ENCODE peak calls at places on chromosomes 4 and X, in four cellular contexts. M, I, C and H are unnamed samples. For H4K20me1 and H3K4me1, the result is how much of the 10 kb centered on the place peaks cover.

GRCh38 chrX:30865612-30866011 is 23.4 kb downstream of the TAB3 start:
- DNase-seq in M (peak), I (no peak), C (no peak), H (no peak)

GRCh38 chr4:77990456-77990855 is 66.7 kb upstream of the FRAS1 start:
- DNase-seq in M (no peak), I (no peak), C (no peak), H (no peak)

GRCh38 chrX:105063743-105064142 is 156.8 kb downstream of the TEX13A start:
- DNase-seq in M (no peak), I (no peak), C (no peak), H (peak)

GRCh38 chrX:20361081-20361889 is 94.6 kb upstream of the RPS6KA3 start:
- DNase-seq in M (peak), I (no peak), C (no peak), H (no peak)

GRCh38 chr4:163681208-163681821 is 186.8 kb downstream of the TMA16 start:
- DNase-seq in M (peak), I (peak), C (no peak), H (peak)

GRCh38 chrX:48958635-48959094 is 1.3 kb upstream of the OTUD5 start:
- DNase-seq in M (peak), I (no peak), C (no peak), H (peak)

GRCh38 chrX:29617725-29618124 is 597.6 kb upstream of the MAGEB2 start:
- DNase-seq in M (no peak), I (no peak), C (no peak), H (no peak)

GRCh38 chrX:132908891-132909290 is 49.5 kb downstream of the HS6ST2 start:
- DNase-seq in M (no peak), I (no peak), C (no peak), H (no peak)

GRCh38 chrX:41317487-41318208 is 16.3 kb upstream of the DDX3X start:
- DNase-seq in M (no peak), I (no peak), C (no peak), H (no peak)

GRCh38 chrX:38880460-38880859 is 79.2 kb downstream of the MID1IP1 start:
- DNase-seq in M (peak), I (no peak), C (no peak), H (no peak)

GRCh38 chrX:2819345-2820130 is 9.2 kb upstream of the GYG2 start:
- DNase-seq in M (peak), I (peak), C (no peak), H (no peak)

GRCh38 chrX:129748265-129748664 is 9.5 kb downstream of the XPNPEP2 start:
- DNase-seq in M (no peak), I (no peak), C (no peak), H (no peak)

GRCh38 chr4:54971474-54971950 is 153.9 kb downstream of the KDR start:
- DNase-seq in M (peak), I (peak), C (no peak), H (peak)

GRCh38 chr4:54230479-54231418 is 1.7 kb downstream of the PDGFRA start:
- DNase-seq in M (no peak), I (no peak), C (no peak), H (peak)

GRCh38 chrX:107450823-107451509 is 1.5 kb downstream of the FRMPD3 start:
- DNase-seq in M (no peak), I (peak), C (no peak), H (peak)

GRCh38 chr4:185787926-185788679 is 23.9 kb downstream of the SORBS2 start:
- DNase-seq in M (no peak), I (no peak), C (no peak), H (no peak)
- TF ChIP-seq JUNB in M (no peak), I (no peak), C (peak), H (no peak)

GRCh38 chr4:40234519-40235039 is 37.7 kb downstream of the RHOH start:
- DNase-seq in M (no peak), I (no peak), C (no peak), H (no peak)

GRCh38 chr4:40228497-40229365 is 31.9 kb downstream of the RHOH start:
- DNase-seq in M (no peak), I (peak), C (peak), H (peak)

GRCh38 chr4:40233227-40233626 is 36.4 kb downstream of the RHOH start:
- DNase-seq in M (peak), I (no peak), C (no peak), H (no peak)

GRCh38 chr4:40232610-40233009 is 35.8 kb downstream of the RHOH start:
- DNase-seq in M (no peak), I (no peak), C (no peak), H (no peak)

GRCh38 chr4:40231464-40231863 is 34.6 kb downstream of the RHOH start:
- DNase-seq in M (no peak), I (no peak), C (no peak), H (no peak)
- H4K20me1 ChIP-seq in M (under half), I (under half), C (under half), H (under half)

GRCh38 chr4:76600447-76600846 is 165.4 kb downstream of the SHROOM3 start:
- DNase-seq in M (no peak), I (no peak), C (no peak), H (no peak)

GRCh38 chr4:76595435-76595834 is 160.4 kb downstream of the SHROOM3 start:
- DNase-seq in M (no peak), I (no peak), C (no peak), H (no peak)

GRCh38 chr4:76597423-76597979 is 162.5 kb downstream of the SHROOM3 start:
- DNase-seq in M (no peak), I (no peak), C (no peak), H (no peak)

GRCh38 chr4:76594152-76594551 is 159.1 kb downstream of the SHROOM3 start:
- DNase-seq in M (no peak), I (no peak), C (no peak), H (no peak)

DNA sequence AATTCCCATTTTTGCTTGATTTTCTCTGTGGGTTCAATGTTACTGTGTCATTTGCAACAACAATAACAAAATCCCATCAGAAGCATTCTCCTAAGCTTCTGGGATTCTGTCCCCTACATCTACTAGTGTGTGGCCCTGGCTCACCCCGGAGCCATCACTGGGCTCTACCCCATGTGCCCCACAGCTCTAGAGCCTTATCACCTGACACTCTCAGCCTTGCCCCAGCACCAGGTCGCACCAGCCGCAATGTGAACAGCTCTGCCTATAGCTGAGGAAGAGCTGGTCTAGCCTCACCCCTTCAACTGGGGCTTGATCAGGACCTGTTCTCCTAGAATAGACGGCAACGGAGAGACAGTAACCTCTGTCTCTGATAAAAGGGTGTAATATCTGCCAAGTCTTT is 161.7 kb downstream of the SHROOM3 start:
- DNase-seq in M (no peak), I (no peak), C (no peak), H (no peak)
- H3K4me1 ChIP-seq in M (under half), I (under half), C (under half), H (under half)

GRCh38 chrX:21678059-21678458 is 19.9 kb upstream of the KLHL34 start:
- DNase-seq in M (no peak), I (no peak), C (no peak), H (no peak)
- TF ChIP-seq JUNB in M (no peak), I (no peak), C (no peak), H (no peak)

DNA sequence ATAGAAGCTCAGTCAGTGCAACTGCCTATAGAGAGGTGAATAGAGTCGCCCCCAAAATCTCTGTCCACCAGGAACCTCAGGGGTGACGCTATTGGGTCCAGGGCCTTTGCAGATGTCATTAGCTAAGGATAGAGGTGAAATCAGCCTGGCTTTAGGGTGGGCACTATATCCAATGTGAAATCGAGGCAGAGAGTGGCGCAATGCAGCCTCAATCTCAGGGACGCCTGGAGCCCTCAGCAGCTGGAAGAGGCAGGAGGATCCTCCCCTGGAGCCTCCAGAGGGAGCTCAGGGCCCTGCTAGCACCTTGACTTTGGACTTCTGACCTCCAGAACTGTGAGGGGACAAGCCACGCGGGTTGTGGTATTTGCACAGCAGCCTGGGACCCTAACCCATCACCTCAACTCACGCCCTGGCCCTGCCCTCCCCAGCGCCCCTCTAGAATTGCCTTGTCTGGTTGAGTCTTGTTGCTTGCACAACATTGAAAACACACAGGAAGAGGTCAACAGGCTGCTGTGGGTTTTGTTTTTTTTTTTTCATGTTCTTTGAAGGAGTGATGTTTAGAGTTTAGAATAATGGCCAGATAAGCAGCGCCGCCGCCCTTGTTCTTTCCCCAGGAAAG is 89.4 kb upstream of the PSAPL1 start:
- DNase-seq in M (no peak), I (no peak), C (no peak), H (no peak)
- H4K20me1 ChIP-seq in M (under half), I (under half), C (under half), H (under half)

DNA sequence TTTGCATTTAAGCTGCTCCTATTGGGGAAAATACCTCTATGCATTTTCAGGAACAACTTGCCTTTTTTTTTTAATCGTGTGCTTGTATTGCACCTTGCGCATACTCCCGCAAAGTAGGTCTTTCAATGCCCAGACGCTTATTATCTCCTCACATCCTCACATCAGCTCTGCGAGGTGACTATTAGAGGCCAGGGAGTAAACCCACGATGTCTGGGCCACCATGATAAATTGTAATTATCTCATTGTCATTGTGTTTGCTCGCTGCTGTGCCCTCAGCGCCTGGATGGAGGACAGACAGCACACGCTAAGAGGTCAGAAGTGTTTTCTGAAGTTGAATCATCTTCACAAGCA is 974 bp upstream of the RELL1 start:
- DNase-seq in M (no peak), I (no peak), C (no peak), H (no peak)
- H3K4me1 ChIP-seq in M (under half), I (under half), C (under half), H (under half)